ENCODE peak calls at places on chromosomes 3 and 15, in eight cellular contexts. K is kidney; O is RWPE1; N is GM23248; Z is uterus; H is RWPE2; Q is CD8-positive, alpha-beta T cell; V is breast epithelium. F is an unnamed sample.

GRCh38 chr3:129829640-129830039 is 63.9 kb downstream of the TMCC1 start:
- DNase-seq in Q (no peak), N (peak), H (no peak), Z (peak), V (no peak), O (peak), K (no peak), F (peak)

GRCh38 chr15:68400066-68400456 is 31.9 kb downstream of the ITGA11 start:
- DNase-seq in O (no peak), N (peak), V (no peak), Z (no peak), H (no peak), K (no peak), Q (no peak), F (no peak)

GRCh38 chr3:49805884-49806701 is 3.0 kb downstream of the INKA1 start:
- DNase-seq in O (no peak), N (no peak), V (no peak), K (peak), H (no peak), Q (no peak), Z (peak), F (peak)

GRCh38 chr3:42961633-42962032 is 17.5 kb upstream of the GASK1A start:
- DNase-seq in V (no peak), Q (no peak), H (no peak), K (no peak), Z (peak), O (peak), N (peak), F (peak)

GRCh38 chr3:116453676-116454346 is 8.5 kb upstream of the LSAMP start:
- DNase-seq in Z (no peak), Q (no peak), N (peak), H (no peak), O (no peak), V (no peak), K (no peak), F (no peak)

GRCh38 chr15:100788731-100789105 is 90.9 kb upstream of the ALDH1A3 start:
- DNase-seq in O (no peak), H (no peak), Z (no peak), K (no peak), N (no peak), V (no peak), Q (no peak), F (no peak)

GRCh38 chr3:53382106-53382505 is 34.8 kb upstream of the DCP1A start:
- DNase-seq in K (no peak), H (no peak), Q (no peak), V (no peak), N (peak), O (no peak), Z (no peak), F (no peak)

GRCh38 chr15:23472678-23473077 is 25.6 kb upstream of the GOLGA6L2 start:
- DNase-seq in H (no peak), N (peak), Q (no peak), Z (no peak), V (no peak), K (no peak), O (no peak), F (no peak)

GRCh38 chr3:100709840-100710235 is 544 bp downstream of the TFG start:
- DNase-seq in Q (peak), H (no peak), V (no peak), O (peak), K (peak), Z (peak), N (peak), F (peak)

GRCh38 chr3:139745831-139746230 is 68.1 kb upstream of the NMNAT3 start:
- DNase-seq in V (no peak), Q (no peak), Z (no peak), N (peak), K (no peak), O (peak), H (no peak), F (no peak)

GRCh38 chr3:49454457-49454856 is 15.6 kb upstream of the DAG1 start:
- DNase-seq in O (no peak), H (no peak), Z (no peak), K (no peak), Q (no peak), V (no peak), N (no peak), F (no peak)

GRCh38 chr3:136135039-136135802 is 60.9 kb downstream of the MSL2 start:
- DNase-seq in H (no peak), N (no peak), K (no peak), Z (no peak), Q (no peak), O (no peak), V (no peak), F (no peak)

GRCh38 chr3:128283429-128283828 is 130.1 kb downstream of the EEFSEC start:
- DNase-seq in Q (no peak), H (no peak), Z (no peak), K (no peak), O (no peak), N (no peak), V (no peak), F (no peak)

GRCh38 chr3:188207941-188208750 is 54.2 kb downstream of the LPP start:
- DNase-seq in Q (no peak), K (no peak), V (no peak), N (no peak), O (no peak), Z (no peak), H (no peak), F (no peak)

GRCh38 chr3:149203758-149204157 is 17.9 kb downstream of the CP start:
- DNase-seq in O (no peak), Z (no peak), Q (no peak), N (no peak), V (no peak), H (no peak), K (no peak), F (no peak)

GRCh38 chr3:150786791-150787190 is 23.8 kb upstream of the SIAH2 start:
- DNase-seq in V (no peak), Q (no peak), O (peak), Z (no peak), N (peak), K (no peak), H (no peak), F (no peak)

GRCh38 chr15:49686626-49687025 is 65.8 kb downstream of the DTWD1 start:
- DNase-seq in Q (no peak), K (no peak), V (no peak), Z (no peak), O (peak), H (no peak), N (peak), F (no peak)

GRCh38 chr15:52124270-52124878 is 11.8 kb upstream of the BCL2L10 start:
- DNase-seq in Z (no peak), H (no peak), K (no peak), V (no peak), Q (no peak), O (peak), N (peak), F (no peak)

GRCh38 chr3:32334675-32335074 is 57.0 kb upstream of the CMTM7 start:
- DNase-seq in N (no peak), Q (peak), H (no peak), O (no peak), Z (no peak), V (no peak), K (no peak), F (no peak)

GRCh38 chr15:99019558-99020540 is 12.3 kb upstream of the PGPEP1L start:
- DNase-seq in Q (no peak), O (peak), V (no peak), N (peak), Z (no peak), H (no peak), K (no peak), F (peak)

GRCh38 chr3:189103208-189103607 is 68.6 kb upstream of the TPRG1 start:
- DNase-seq in O (no peak), H (no peak), V (no peak), N (peak), K (no peak), Q (no peak), Z (no peak), F (no peak)

GRCh38 chr15:69760263-69760855 is 307.7 kb downstream of the RPLP1 start:
- DNase-seq in V (no peak), H (no peak), K (no peak), N (peak), Z (no peak), O (no peak), Q (no peak), F (no peak)

GRCh38 chr3:36210840-36211655 is 169.3 kb upstream of the STAC start:
- DNase-seq in H (no peak), V (no peak), O (no peak), Z (no peak), K (no peak), Q (no peak), N (no peak), F (no peak)

GRCh38 chr3:179973931-179974361 is 62.8 kb downstream of the PEX5L start:
- DNase-seq in Q (no peak), V (no peak), Z (no peak), K (no peak), H (no peak), O (no peak), N (no peak), F (peak)

GRCh38 chr3:165196577-165197561 is 685 bp upstream of the SLITRK3 start:
- DNase-seq in V (no peak), Z (peak), H (no peak), N (peak), K (peak), Q (no peak), O (no peak), F (peak)

GRCh38 chr15:31325432-31325975 is 1.1 kb upstream of the KLF13 start:
- DNase-seq in H (peak), N (peak), Z (peak), K (peak), Q (peak), V (no peak), O (peak), F (peak)
- H3K27ac ChIP-seq in H (peak), N (peak), Z (peak), K (peak), Q (peak), V (peak), O (peak), F (peak)

DNA sequence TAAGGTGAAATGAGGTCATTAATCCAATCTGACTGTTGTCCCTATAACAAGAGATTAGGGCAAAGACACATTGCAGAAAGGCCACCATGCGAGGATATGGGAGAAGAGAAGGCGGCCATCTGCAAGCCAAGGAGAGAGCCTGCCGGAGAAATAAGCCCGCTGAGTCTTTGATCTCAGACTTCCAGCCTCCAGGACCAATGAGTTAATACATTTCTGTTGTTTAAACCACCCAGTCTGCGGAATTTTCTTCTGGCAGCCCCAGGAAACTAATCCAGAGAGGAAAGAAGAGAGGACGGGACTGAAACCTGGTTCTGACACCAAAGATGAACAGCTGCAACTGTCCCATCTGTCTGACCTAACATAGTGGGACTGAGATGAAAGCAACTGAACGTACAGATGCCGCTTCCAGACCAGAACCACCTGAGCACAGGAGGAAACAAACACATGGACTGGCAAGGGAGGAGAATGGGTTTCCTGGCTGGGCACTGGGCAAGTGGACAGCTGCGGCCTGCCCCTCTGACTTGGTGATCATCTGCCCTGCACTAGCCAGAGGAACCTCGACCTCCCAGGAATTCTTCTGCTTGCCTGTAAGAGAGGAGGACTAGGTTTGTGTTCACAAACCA is 32.3 kb downstream of the VGLL4 start:
- DNase-seq in H (no peak), V (no peak), O (no peak), Q (no peak), Z (no peak), N (no peak), K (no peak), F (no peak)
- H3K27ac ChIP-seq in H (no peak), V (peak), O (peak), Q (no peak), Z (peak), N (no peak), K (no peak), F (no peak)

DNA sequence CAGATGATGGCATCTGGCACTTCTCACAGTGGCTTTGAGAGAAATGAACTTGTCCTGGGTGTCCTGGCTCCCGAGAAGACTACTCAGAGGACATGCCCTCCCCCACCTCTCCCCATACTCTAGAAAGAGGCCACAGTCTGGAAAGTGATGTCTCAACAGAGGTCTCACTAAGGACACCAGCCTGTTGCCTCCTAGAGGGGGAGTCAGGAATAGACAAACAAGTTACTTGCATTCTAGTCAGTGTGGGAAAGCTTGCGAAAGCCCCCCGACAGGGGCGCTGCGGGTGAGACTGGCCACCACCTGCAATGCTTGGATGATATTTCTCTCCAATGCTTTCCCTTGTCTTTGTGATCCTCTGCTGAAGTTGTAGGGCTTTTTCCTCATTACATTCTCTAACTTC is 17.2 kb downstream of the B4GALT4 start:
- DNase-seq in H (no peak), N (no peak), K (no peak), Z (no peak), V (no peak), Q (no peak), O (no peak), F (no peak)
- H3K27ac ChIP-seq in H (no peak), N (no peak), K (no peak), Z (no peak), V (no peak), Q (no peak), O (no peak), F (no peak)

DNA sequence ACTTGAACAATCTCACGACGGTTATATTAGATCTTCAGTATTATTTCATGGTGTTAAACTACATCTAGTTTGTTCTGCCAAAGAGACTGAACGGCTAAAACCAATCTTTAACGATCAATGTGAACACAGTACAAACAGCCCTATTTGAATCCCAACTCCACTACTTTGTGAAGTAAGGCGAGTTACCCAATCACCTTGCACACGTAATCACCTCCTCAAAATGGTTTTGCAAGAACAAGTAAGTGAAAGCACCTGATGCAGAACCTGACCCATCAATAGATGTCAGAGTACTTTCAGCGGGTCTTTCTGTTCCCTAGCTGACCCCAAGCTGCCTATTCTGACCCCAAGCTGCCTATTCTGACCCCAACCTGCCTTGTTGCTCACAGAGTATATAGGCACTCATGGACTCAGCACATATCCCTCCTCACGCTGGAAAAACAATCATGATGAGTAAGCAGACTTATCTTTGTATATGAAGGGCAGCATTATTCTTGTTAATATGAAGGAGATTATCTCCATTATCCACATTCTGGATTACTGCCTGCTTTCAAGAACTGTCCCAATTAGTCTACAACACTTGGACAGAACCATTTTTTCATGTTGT is 3.8 kb downstream of the KPNA1 start:
- DNase-seq in H (no peak), N (no peak), O (no peak), Z (no peak), K (no peak), V (no peak), Q (no peak), F (no peak)
- H3K27ac ChIP-seq in H (no peak), N (no peak), O (no peak), Z (no peak), K (no peak), V (no peak), Q (no peak), F (no peak)

DNA sequence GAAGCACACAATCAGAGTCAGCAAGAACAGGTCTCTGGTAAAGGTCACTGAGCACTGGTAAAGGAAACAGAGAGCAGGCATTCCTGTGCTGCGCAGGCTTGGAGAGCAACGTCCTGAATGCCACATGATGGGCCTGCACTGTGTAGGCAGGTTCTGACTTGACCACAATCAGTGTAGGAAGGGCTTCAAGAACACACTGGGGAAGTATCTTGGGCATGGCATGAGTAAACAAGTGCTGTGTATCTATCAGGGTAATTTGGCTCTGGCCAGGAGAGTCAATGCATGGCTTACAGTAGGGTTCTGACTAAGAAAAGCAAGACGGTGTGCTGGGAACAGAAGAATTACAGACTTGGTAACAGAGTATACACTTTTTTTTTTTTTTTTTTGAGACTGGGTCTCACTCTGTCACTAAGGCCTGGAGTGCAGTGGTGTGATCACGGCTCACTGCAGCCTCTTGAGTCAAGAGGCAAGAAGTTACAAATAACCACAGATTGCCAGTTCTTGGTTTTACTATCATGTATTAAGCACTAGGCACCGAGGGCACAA is 30.6 kb downstream of the TBC1D2B start:
- DNase-seq in V (no peak), Z (no peak), Q (no peak), K (no peak), O (no peak), H (no peak), N (no peak), F (no peak)
- H3K27ac ChIP-seq in V (peak), Z (peak), Q (peak), K (no peak), O (no peak), H (no peak), N (no peak), F (no peak)

DNA sequence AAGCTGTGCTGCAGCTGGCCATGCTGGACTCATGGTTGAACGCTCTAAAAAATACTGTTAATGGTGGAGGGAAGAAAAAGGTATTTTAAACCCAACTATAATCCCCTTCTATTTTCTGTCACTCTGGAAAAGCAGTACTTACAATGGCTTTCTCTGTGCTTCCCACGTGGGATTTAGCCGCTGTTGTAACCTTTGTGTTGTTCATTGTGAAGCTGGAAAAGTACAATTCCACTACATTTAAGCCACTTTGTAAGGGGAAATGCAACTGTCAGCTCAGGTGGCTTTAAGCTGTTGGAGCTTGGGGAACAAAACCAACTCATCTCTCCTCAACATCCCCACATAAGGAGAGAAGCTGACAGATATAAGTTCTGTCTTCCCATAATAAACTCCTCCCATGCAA is 917.6 kb downstream of the IGSF11 start:
- DNase-seq in K (no peak), N (no peak), V (no peak), H (no peak), Q (no peak), O (no peak), Z (no peak), F (no peak)
- H3K27ac ChIP-seq in K (no peak), N (no peak), V (no peak), H (no peak), Q (no peak), O (no peak), Z (no peak), F (no peak)

GRCh38 chr3:186451371-186451770 is 89.3 kb upstream of the DGKG start:
- DNase-seq in H (no peak), O (no peak), Q (no peak), K (no peak), N (no peak), Z (no peak), V (no peak), F (no peak)

GRCh38 chr3:186453531-186453930 is 90.6 kb downstream of the CRYGS start:
- DNase-seq in H (no peak), K (no peak), O (no peak), Q (no peak), Z (no peak), V (no peak), N (no peak), F (no peak)

GRCh38 chr3:186454881-186455703 is 89.1 kb downstream of the CRYGS start:
- DNase-seq in Q (no peak), N (no peak), Z (no peak), H (no peak), V (no peak), K (no peak), O (no peak), F (no peak)

GRCh38 chr3:186456636-186457265 is 87.4 kb downstream of the CRYGS start:
- DNase-seq in Z (no peak), V (no peak), K (no peak), N (no peak), Q (no peak), H (no peak), O (no peak), F (no peak)

DNA sequence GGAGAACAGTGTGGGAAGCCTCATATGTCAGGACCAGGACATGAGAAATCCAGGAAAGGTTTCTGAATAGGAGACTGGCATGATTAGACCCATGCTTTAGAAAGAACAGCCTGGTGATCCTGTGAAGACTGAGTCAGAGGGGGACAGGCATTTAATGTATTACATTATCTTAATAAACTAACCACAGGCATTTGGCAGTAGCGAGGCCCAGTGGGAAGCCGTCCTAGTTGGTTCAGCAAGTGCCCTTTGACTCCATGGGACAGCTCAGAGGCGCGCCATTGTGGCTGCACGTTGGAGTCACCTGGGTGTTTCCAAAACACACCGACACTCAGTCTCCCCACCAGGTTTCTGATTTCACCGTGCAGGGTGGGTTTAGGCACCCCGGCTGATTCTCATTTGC is 90.5 kb upstream of the DGKG start:
- DNase-seq in O (peak), Q (no peak), Z (no peak), V (no peak), N (peak), H (peak), K (no peak), F (no peak)
- H3K27ac ChIP-seq in O (no peak), Q (no peak), Z (no peak), V (no peak), N (no peak), H (no peak), K (no peak), F (no peak)

DNA sequence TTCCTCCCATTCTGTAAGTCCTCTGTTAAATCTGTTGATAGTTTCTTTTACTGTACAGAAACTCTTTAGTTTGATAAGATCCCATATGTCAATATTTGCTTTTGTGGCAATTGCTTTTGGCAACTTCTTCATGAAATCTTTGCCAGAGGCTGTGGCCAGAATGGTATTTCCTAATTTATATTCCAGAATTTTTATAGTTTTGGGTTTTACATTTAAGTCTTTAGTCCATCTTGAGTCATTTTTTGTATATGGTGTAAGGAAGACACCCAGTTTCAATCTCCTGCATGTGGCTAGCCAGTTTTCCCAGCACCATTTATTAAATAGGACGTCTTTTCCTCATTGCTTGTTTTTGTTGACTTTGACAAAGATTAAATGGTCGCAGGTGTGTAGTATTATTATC is 372.4 kb upstream of the CADM2 start:
- DNase-seq in H (no peak), O (no peak), K (no peak), Z (no peak), Q (no peak), N (no peak), V (no peak), F (no peak)
- H3K27ac ChIP-seq in H (no peak), O (no peak), K (no peak), Z (no peak), Q (no peak), N (no peak), V (no peak), F (no peak)

F was measured in dorsolateral prefrontal cortex.